ENCODE peak calls at places on chromosomes 1 and 21, in ten cellular contexts. One of them, this sample, is unnamed.

GRCh38 chr1:67685558-67686271 is 714 bp downstream of the GADD45A start:
- DNase-seq in WTC11: peak
- DNase-seq in dermis blood vessel endothelial cell: peak
- DNase-seq in retinal pigment epithelial cell: no peak
- DNase-seq in ELF-1: peak
- DNase-seq in stomach: peak
- DNase-seq in RKO: peak
- DNase-seq in H54: no peak
- DNase-seq in ACHN: no peak
- DNase-seq in progenitor cell of endocrine pancreas: peak
- DNase-seq in this sample: no peak

GRCh38 chr1:108851567-108851966 is 5.3 kb downstream of the AKNAD1 start:
- DNase-seq in RKO: no peak
- DNase-seq in dermis blood vessel endothelial cell: no peak
- DNase-seq in H54: no peak
- DNase-seq in ACHN: no peak
- DNase-seq in retinal pigment epithelial cell: no peak
- DNase-seq in stomach: no peak
- DNase-seq in WTC11: no peak
- DNase-seq in ELF-1: no peak
- DNase-seq in progenitor cell of endocrine pancreas: no peak
- DNase-seq in this sample: no peak

GRCh38 chr1:199508653-199509052 is 518.9 kb upstream of the NR5A2 start:
- DNase-seq in progenitor cell of endocrine pancreas: no peak
- DNase-seq in ELF-1: no peak
- DNase-seq in RKO: no peak
- DNase-seq in stomach: no peak
- DNase-seq in H54: no peak
- DNase-seq in dermis blood vessel endothelial cell: no peak
- DNase-seq in WTC11: no peak
- DNase-seq in retinal pigment epithelial cell: no peak
- DNase-seq in ACHN: no peak
- DNase-seq in this sample: no peak

GRCh38 chr21:32726742-32727477 is 903 bp downstream of the SYNJ1 start:
- DNase-seq in WTC11: no peak
- DNase-seq in stomach: no peak
- DNase-seq in H54: peak
- DNase-seq in ELF-1: peak
- DNase-seq in retinal pigment epithelial cell: no peak
- DNase-seq in ACHN: peak
- DNase-seq in RKO: peak
- DNase-seq in progenitor cell of endocrine pancreas: no peak
- DNase-seq in dermis blood vessel endothelial cell: peak
- DNase-seq in this sample: no peak

GRCh38 chr1:153631047-153632022 is 2.5 kb upstream of the CHTOP start:
- DNase-seq in ACHN: no peak
- DNase-seq in ELF-1: no peak
- DNase-seq in dermis blood vessel endothelial cell: no peak
- DNase-seq in stomach: no peak
- DNase-seq in RKO: no peak
- DNase-seq in H54: no peak
- DNase-seq in progenitor cell of endocrine pancreas: no peak
- DNase-seq in WTC11: no peak
- DNase-seq in retinal pigment epithelial cell: no peak
- DNase-seq in this sample: no peak

GRCh38 chr1:107925565-107925964 is 39.4 kb downstream of the VAV3 start:
- DNase-seq in ACHN: no peak
- DNase-seq in progenitor cell of endocrine pancreas: no peak
- DNase-seq in H54: no peak
- DNase-seq in dermis blood vessel endothelial cell: no peak
- DNase-seq in WTC11: no peak
- DNase-seq in stomach: no peak
- DNase-seq in retinal pigment epithelial cell: no peak
- DNase-seq in ELF-1: no peak
- DNase-seq in RKO: no peak
- DNase-seq in this sample: no peak

GRCh38 chr1:58842941-58843340 is 59.1 kb upstream of the JUN start:
- DNase-seq in dermis blood vessel endothelial cell: no peak
- DNase-seq in ELF-1: no peak
- DNase-seq in RKO: no peak
- DNase-seq in ACHN: no peak
- DNase-seq in stomach: no peak
- DNase-seq in retinal pigment epithelial cell: no peak
- DNase-seq in progenitor cell of endocrine pancreas: no peak
- DNase-seq in H54: no peak
- DNase-seq in WTC11: no peak
- DNase-seq in this sample: no peak

GRCh38 chr1:211515090-211516023 is 23.4 kb upstream of the RD3 start:
- DNase-seq in WTC11: peak
- DNase-seq in stomach: peak
- DNase-seq in H54: peak
- DNase-seq in ACHN: peak
- DNase-seq in dermis blood vessel endothelial cell: peak
- DNase-seq in RKO: peak
- DNase-seq in ELF-1: peak
- DNase-seq in retinal pigment epithelial cell: peak
- DNase-seq in progenitor cell of endocrine pancreas: peak
- DNase-seq in this sample: no peak

GRCh38 chr1:55146781-55147180 is 68.4 kb downstream of the USP24 start:
- DNase-seq in WTC11: no peak
- DNase-seq in H54: no peak
- DNase-seq in dermis blood vessel endothelial cell: peak
- DNase-seq in RKO: no peak
- DNase-seq in ACHN: no peak
- DNase-seq in ELF-1: no peak
- DNase-seq in progenitor cell of endocrine pancreas: no peak
- DNase-seq in stomach: peak
- DNase-seq in retinal pigment epithelial cell: no peak
- DNase-seq in this sample: peak

GRCh38 chr1:9425859-9426258 is 113.4 kb upstream of the SLC25A33 start:
- DNase-seq in progenitor cell of endocrine pancreas: no peak
- DNase-seq in dermis blood vessel endothelial cell: no peak
- DNase-seq in retinal pigment epithelial cell: no peak
- DNase-seq in ELF-1: no peak
- DNase-seq in ACHN: no peak
- DNase-seq in RKO: no peak
- DNase-seq in stomach: no peak
- DNase-seq in WTC11: no peak
- DNase-seq in H54: no peak
- DNase-seq in this sample: no peak

GRCh38 chr1:160006312-160006940 is 25.4 kb downstream of the PIGM start:
- DNase-seq in RKO: peak
- DNase-seq in ELF-1: peak
- DNase-seq in stomach: peak
- DNase-seq in H54: peak
- DNase-seq in ACHN: peak
- DNase-seq in WTC11: peak
- DNase-seq in retinal pigment epithelial cell: peak
- DNase-seq in progenitor cell of endocrine pancreas: peak
- DNase-seq in dermis blood vessel endothelial cell: peak
- DNase-seq in this sample: peak

GRCh38 chr1:236853916-236854601 is 59.0 kb downstream of the MTR start:
- DNase-seq in stomach: no peak
- DNase-seq in ACHN: no peak
- DNase-seq in dermis blood vessel endothelial cell: no peak
- DNase-seq in WTC11: no peak
- DNase-seq in H54: no peak
- DNase-seq in progenitor cell of endocrine pancreas: no peak
- DNase-seq in RKO: no peak
- DNase-seq in ELF-1: no peak
- DNase-seq in retinal pigment epithelial cell: no peak
- DNase-seq in this sample: no peak

GRCh38 chr1:25725482-25725881 is 74.5 kb upstream of the SELENON start:
- DNase-seq in WTC11: no peak
- DNase-seq in RKO: no peak
- DNase-seq in ELF-1: no peak
- DNase-seq in progenitor cell of endocrine pancreas: no peak
- DNase-seq in stomach: no peak
- DNase-seq in H54: no peak
- DNase-seq in dermis blood vessel endothelial cell: no peak
- DNase-seq in retinal pigment epithelial cell: no peak
- DNase-seq in ACHN: peak
- DNase-seq in this sample: no peak

GRCh38 chr1:2179283-2180013 is 15.1 kb downstream of the FAAP20 start:
- DNase-seq in ACHN: no peak
- DNase-seq in stomach: no peak
- DNase-seq in ELF-1: no peak
- DNase-seq in H54: no peak
- DNase-seq in retinal pigment epithelial cell: no peak
- DNase-seq in dermis blood vessel endothelial cell: no peak
- DNase-seq in WTC11: no peak
- DNase-seq in progenitor cell of endocrine pancreas: no peak
- DNase-seq in RKO: no peak
- DNase-seq in this sample: no peak

GRCh38 chr1:56137829-56138505 is 441.4 kb downstream of the PLPP3 start:
- DNase-seq in stomach: no peak
- DNase-seq in ELF-1: no peak
- DNase-seq in dermis blood vessel endothelial cell: peak
- DNase-seq in WTC11: no peak
- DNase-seq in retinal pigment epithelial cell: no peak
- DNase-seq in RKO: no peak
- DNase-seq in ACHN: no peak
- DNase-seq in H54: no peak
- DNase-seq in progenitor cell of endocrine pancreas: no peak
- DNase-seq in this sample: no peak

GRCh38 chr1:9646037-9646436 is 5.5 kb upstream of the PIK3CD start:
- DNase-seq in stomach: no peak
- DNase-seq in WTC11: no peak
- DNase-seq in ACHN: no peak
- DNase-seq in RKO: no peak
- DNase-seq in H54: no peak
- DNase-seq in retinal pigment epithelial cell: no peak
- DNase-seq in dermis blood vessel endothelial cell: no peak
- DNase-seq in progenitor cell of endocrine pancreas: no peak
- DNase-seq in ELF-1: no peak
- DNase-seq in this sample: no peak

GRCh38 chr21:14554948-14555347 is 8.8 kb upstream of the SAMSN1 start:
- DNase-seq in WTC11: no peak
- DNase-seq in ELF-1: no peak
- DNase-seq in stomach: no peak
- DNase-seq in progenitor cell of endocrine pancreas: no peak
- DNase-seq in RKO: peak
- DNase-seq in retinal pigment epithelial cell: no peak
- DNase-seq in ACHN: no peak
- DNase-seq in H54: no peak
- DNase-seq in dermis blood vessel endothelial cell: no peak
- DNase-seq in this sample: no peak

GRCh38 chr1:229557214-229557850 is 1.2 kb downstream of the ABCB10 start:
- DNase-seq in RKO: peak
- DNase-seq in stomach: no peak
- DNase-seq in dermis blood vessel endothelial cell: peak
- DNase-seq in WTC11: no peak
- DNase-seq in progenitor cell of endocrine pancreas: no peak
- DNase-seq in retinal pigment epithelial cell: no peak
- DNase-seq in ACHN: peak
- DNase-seq in H54: no peak
- DNase-seq in ELF-1: no peak
- DNase-seq in this sample: no peak

GRCh38 chr1:162349635-162350330 is 26.9 kb downstream of the SPATA46 start:
- DNase-seq in retinal pigment epithelial cell: no peak
- DNase-seq in ELF-1: peak
- DNase-seq in H54: peak
- DNase-seq in progenitor cell of endocrine pancreas: no peak
- DNase-seq in RKO: no peak
- DNase-seq in WTC11: no peak
- DNase-seq in ACHN: peak
- DNase-seq in dermis blood vessel endothelial cell: peak
- DNase-seq in stomach: no peak
- DNase-seq in this sample: no peak

GRCh38 chr1:32962248-32962896 is 2.2 kb downstream of the RNF19B start:
- DNase-seq in RKO: no peak
- DNase-seq in progenitor cell of endocrine pancreas: no peak
- DNase-seq in dermis blood vessel endothelial cell: peak
- DNase-seq in stomach: no peak
- DNase-seq in H54: no peak
- DNase-seq in ELF-1: no peak
- DNase-seq in WTC11: no peak
- DNase-seq in retinal pigment epithelial cell: no peak
- DNase-seq in ACHN: peak
- DNase-seq in this sample: no peak

GRCh38 chr1:198667186-198667585 is 28.3 kb downstream of the PTPRC start:
- DNase-seq in dermis blood vessel endothelial cell: no peak
- DNase-seq in WTC11: no peak
- DNase-seq in RKO: no peak
- DNase-seq in ELF-1: no peak
- DNase-seq in H54: no peak
- DNase-seq in retinal pigment epithelial cell: no peak
- DNase-seq in stomach: no peak
- DNase-seq in ACHN: no peak
- DNase-seq in progenitor cell of endocrine pancreas: no peak
- DNase-seq in this sample: no peak

GRCh38 chr1:53203466-53203865 is 6.8 kb downstream of the CPT2 start:
- DNase-seq in ELF-1: no peak
- DNase-seq in progenitor cell of endocrine pancreas: no peak
- DNase-seq in stomach: no peak
- DNase-seq in WTC11: no peak
- DNase-seq in RKO: no peak
- DNase-seq in ACHN: no peak
- DNase-seq in H54: no peak
- DNase-seq in dermis blood vessel endothelial cell: no peak
- DNase-seq in retinal pigment epithelial cell: no peak
- DNase-seq in this sample: no peak

GRCh38 chr21:35005825-35006224 is 43.3 kb downstream of the RUNX1 start:
- DNase-seq in ACHN: no peak
- DNase-seq in WTC11: no peak
- DNase-seq in stomach: no peak
- DNase-seq in ELF-1: no peak
- DNase-seq in retinal pigment epithelial cell: no peak
- DNase-seq in RKO: no peak
- DNase-seq in dermis blood vessel endothelial cell: no peak
- DNase-seq in H54: no peak
- DNase-seq in progenitor cell of endocrine pancreas: no peak
- DNase-seq in this sample: no peak

GRCh38 chr21:42607525-42608102 is 45.8 kb upstream of the PDE9A start:
- DNase-seq in ACHN: peak
- DNase-seq in RKO: no peak
- DNase-seq in stomach: no peak
- DNase-seq in H54: no peak
- DNase-seq in dermis blood vessel endothelial cell: no peak
- DNase-seq in WTC11: no peak
- DNase-seq in retinal pigment epithelial cell: no peak
- DNase-seq in progenitor cell of endocrine pancreas: no peak
- DNase-seq in ELF-1: no peak
- DNase-seq in this sample: no peak

GRCh38 chr1:49136738-49137251 is 360.1 kb upstream of the BEND5 start:
- DNase-seq in ACHN: no peak
- DNase-seq in RKO: no peak
- DNase-seq in WTC11: no peak
- DNase-seq in retinal pigment epithelial cell: no peak
- DNase-seq in ELF-1: no peak
- DNase-seq in dermis blood vessel endothelial cell: no peak
- DNase-seq in H54: no peak
- DNase-seq in stomach: no peak
- DNase-seq in progenitor cell of endocrine pancreas: no peak
- DNase-seq in this sample: no peak

GRCh38 chr1:116950497-116951174 is 40.9 kb downstream of the PTGFRN start:
- DNase-seq in ELF-1: no peak
- DNase-seq in stomach: no peak
- DNase-seq in RKO: no peak
- DNase-seq in retinal pigment epithelial cell: no peak
- DNase-seq in dermis blood vessel endothelial cell: no peak
- DNase-seq in H54: no peak
- DNase-seq in ACHN: no peak
- DNase-seq in WTC11: no peak
- DNase-seq in progenitor cell of endocrine pancreas: no peak
- DNase-seq in this sample: no peak

GRCh38 chr1:116126281-116126680 is 15.1 kb downstream of the MAB21L3 start:
- DNase-seq in ELF-1: no peak
- DNase-seq in dermis blood vessel endothelial cell: no peak
- DNase-seq in ACHN: no peak
- DNase-seq in H54: no peak
- DNase-seq in RKO: no peak
- DNase-seq in progenitor cell of endocrine pancreas: no peak
- DNase-seq in stomach: no peak
- DNase-seq in WTC11: no peak
- DNase-seq in retinal pigment epithelial cell: no peak
- DNase-seq in this sample: no peak

GRCh38 chr1:236222616-236223015 is 59.1 kb downstream of the ERO1B start:
- DNase-seq in retinal pigment epithelial cell: no peak
- DNase-seq in dermis blood vessel endothelial cell: no peak
- DNase-seq in H54: no peak
- DNase-seq in ELF-1: no peak
- DNase-seq in WTC11: no peak
- DNase-seq in progenitor cell of endocrine pancreas: no peak
- DNase-seq in stomach: no peak
- DNase-seq in ACHN: no peak
- DNase-seq in RKO: no peak
- DNase-seq in this sample: no peak

This sample was measured in LNCaP clone FGC.